ENCODE peak calls at places on chromosomes 11 and 22, in five cellular contexts. G, E, A, Y and V are unnamed samples.

GRCh38 chr22:38755911-38756532 is at the start of gene SUN2:
- DNase-seq in G (peak), E (peak), A (peak), Y (peak), V (peak)

GRCh38 chr11:73273246-73273890 is 1.2 kb downstream of the P2RY6 start:
- DNase-seq in G (no peak), E (no peak), A (no peak), Y (no peak), V (no peak)

GRCh38 chr11:82750643-82751139 is 17.0 kb upstream of the FAM181B start:
- DNase-seq in G (peak), E (no peak), A (no peak), Y (no peak), V (no peak)

GRCh38 chr11:27658535-27659236 is 41.6 kb downstream of the BDNF start:
- DNase-seq in G (no peak), E (no peak), A (no peak), Y (no peak), V (no peak)

GRCh38 chr11:118757881-118758399 is 33.0 kb downstream of the DDX6 start:
- DNase-seq in G (no peak), E (no peak), A (peak), Y (no peak), V (no peak)

GRCh38 chr11:79086056-79086455 is 354.8 kb downstream of the TENM4 start:
- DNase-seq in G (no peak), E (no peak), A (no peak), Y (no peak), V (no peak)

GRCh38 chr11:124897681-124898680 is at the start of gene ROBO4:
- DNase-seq in G (no peak), E (no peak), A (no peak), Y (peak), V (no peak)

GRCh38 chr11:19429108-19429760 is 188.5 kb upstream of the E2F8 start:
- DNase-seq in G (no peak), E (no peak), A (no peak), Y (no peak), V (no peak)

GRCh38 chr11:132072880-132073213 is 702.4 kb downstream of the NTM start:
- DNase-seq in G (no peak), E (no peak), A (no peak), Y (no peak), V (no peak)

GRCh38 chr22:48531721-48532435 is 1295.8 kb downstream of the BRD1 start:
- DNase-seq in G (no peak), E (no peak), A (no peak), Y (no peak), V (no peak)

GRCh38 chr11:83823461-83824025 is 537.4 kb upstream of the CCDC90B start:
- DNase-seq in G (no peak), E (no peak), A (no peak), Y (no peak), V (no peak)

GRCh38 chr11:93871521-93871920 is 21.1 kb upstream of the VSTM5 start:
- DNase-seq in G (no peak), E (no peak), A (no peak), Y (no peak), V (no peak)

GRCh38 chr22:32478994-32479393 is 4.4 kb downstream of the FBXO7 start:
- DNase-seq in G (no peak), E (no peak), A (no peak), Y (no peak), V (no peak)

GRCh38 chr11:6505577-6506240 is 8.6 kb downstream of the DNHD1 start:
- DNase-seq in G (peak), E (peak), A (peak), Y (peak), V (no peak)

GRCh38 chr11:119377112-119377901 is 4.2 kb downstream of the USP2 start:
- DNase-seq in G (no peak), E (peak), A (no peak), Y (no peak), V (no peak)

GRCh38 chr11:133506023-133506422 is 26.3 kb downstream of the OPCML start:
- DNase-seq in G (no peak), E (no peak), A (no peak), Y (no peak), V (peak)

GRCh38 chr11:100930185-100930778 is 199.3 kb downstream of the PGR start:
- DNase-seq in G (peak), E (peak), A (peak), Y (peak), V (no peak)

GRCh38 chr11:19419813-19420212 is 179.1 kb upstream of the E2F8 start:
- DNase-seq in G (no peak), E (peak), A (peak), Y (no peak), V (no peak)

GRCh38 chr11:122672892-122673291 is 17.4 kb downstream of the UBASH3B start:
- DNase-seq in G (no peak), E (no peak), A (no peak), Y (no peak), V (no peak)

GRCh38 chr11:69249086-69249640 is 44.8 kb upstream of the MYEOV start:
- DNase-seq in G (no peak), E (no peak), A (no peak), Y (no peak), V (no peak)

GRCh38 chr11:78282821-78283220 is 94.1 kb downstream of the USP35 start:
- DNase-seq in G (no peak), E (no peak), A (no peak), Y (no peak), V (no peak)

GRCh38 chr22:47193606-47194316 is 431.3 kb downstream of the TBC1D22A start:
- DNase-seq in G (no peak), E (no peak), A (no peak), Y (no peak), V (no peak)

GRCh38 chr22:40385041-40385782 is 14.8 kb downstream of the SGSM3 start:
- DNase-seq in G (no peak), E (no peak), A (no peak), Y (no peak), V (no peak)

GRCh38 chr22:31620756-31621480 is 41.1 kb downstream of the PISD start:
- DNase-seq in G (no peak), E (no peak), A (no peak), Y (no peak), V (no peak)

GRCh38 chr22:33054276-33054675 is 3.9 kb downstream of the SYN3 start:
- DNase-seq in G (peak), E (no peak), A (no peak), Y (no peak), V (no peak)

GRCh38 chr11:74696932-74697687 is 34.1 kb downstream of the CHRDL2 start:
- DNase-seq in G (peak), E (peak), A (peak), Y (peak), V (no peak)
- TF ChIP-seq JUNB in G (no peak), E (no peak), A (no peak), Y (no peak), V (no peak)

DNA sequence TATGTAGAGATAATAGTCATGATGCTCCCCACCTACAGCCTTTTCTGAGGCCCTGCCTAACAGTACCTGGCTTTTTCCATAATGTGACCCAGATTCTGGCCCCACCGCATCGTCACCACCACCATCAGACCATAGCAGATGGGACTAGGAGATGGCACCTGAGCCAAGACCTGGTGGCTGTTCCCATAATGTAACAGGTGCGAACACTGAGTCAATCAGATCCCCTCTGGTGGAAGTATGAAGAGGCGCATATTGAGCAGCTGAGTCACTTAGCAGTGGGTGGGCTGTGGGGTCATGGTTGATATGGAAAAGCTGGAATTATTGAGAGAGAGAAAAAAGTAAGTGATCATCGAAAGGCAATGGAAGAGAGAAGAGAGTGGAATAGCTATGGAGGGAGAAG is 578.0 kb upstream of the CADM1 start:
- DNase-seq in G (no peak), E (no peak), A (no peak), Y (no peak), V (no peak)
- TF ChIP-seq JUNB in G (no peak), E (no peak), A (no peak), Y (no peak), V (no peak)

GRCh38 chr11:62273789-62274275 is 3.9 kb downstream of the SCGB2A2 start:
- DNase-seq in G (peak), E (no peak), A (no peak), Y (peak), V (no peak)
- TF ChIP-seq JUNB in G (no peak), E (no peak), A (no peak), Y (no peak), V (no peak)

GRCh38 chr22:20953668-20954500 is 13.2 kb upstream of the AIFM3 start:
- DNase-seq in G (no peak), E (no peak), A (peak), Y (peak), V (no peak)

GRCh38 chr22:20957691-20958440 is 9.2 kb upstream of the AIFM3 start:
- DNase-seq in G (peak), E (no peak), A (peak), Y (no peak), V (no peak)

GRCh38 chr22:20955548-20955947 is 11.5 kb upstream of the AIFM3 start:
- DNase-seq in G (no peak), E (peak), A (peak), Y (no peak), V (no peak)

GRCh38 chr22:20957118-20957690 is 9.9 kb upstream of the AIFM3 start:
- DNase-seq in G (peak), E (no peak), A (peak), Y (no peak), V (no peak)

GRCh38 chr22:20956258-20957117 is 10.6 kb upstream of the AIFM3 start:
- DNase-seq in G (peak), E (no peak), A (peak), Y (peak), V (no peak)
- TF ChIP-seq JUNB in G (no peak), E (no peak), A (no peak), Y (no peak), V (no peak)

DNA sequence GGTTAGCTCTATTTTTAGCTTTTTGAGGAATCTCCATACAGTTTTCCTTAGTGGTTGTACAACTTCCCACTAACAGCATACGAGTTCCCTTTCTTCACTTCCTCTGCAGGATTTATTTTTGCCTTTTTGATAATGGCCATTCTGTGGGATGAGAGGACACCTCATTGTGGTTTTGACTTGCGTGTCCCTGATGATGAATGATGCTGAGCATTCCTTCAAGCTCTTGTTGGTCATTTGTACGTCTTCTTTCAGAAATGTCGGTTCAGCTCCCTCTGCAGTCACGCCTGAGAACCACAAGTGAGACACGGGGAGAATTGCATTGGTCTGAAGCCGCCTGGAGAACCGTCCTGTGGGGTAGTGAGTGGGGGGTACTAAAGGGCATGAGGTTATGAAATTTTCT is 2.0 kb upstream of the KRTAP5-10 start:
- DNase-seq in G (peak), E (peak), A (peak), Y (peak), V (no peak)
- TF ChIP-seq JUNB in G (no peak), E (no peak), A (no peak), Y (no peak), V (no peak)